ENCODE peak calls at places on chromosomes 13 and 19, in five cellular contexts. I, N, O, A and Z are unnamed samples. For H4K20me1, H3K4me1 and H3K9me3, the result is how much of the 10 kb centered on the place peaks cover.

GRCh38 chr19:17954401-17954800 is 12.5 kb upstream of the KCNN1 start:
- DNase-seq in I (no peak), N (no peak), O (no peak), A (no peak), Z (no peak)

GRCh38 chr19:50427997-50428425 is 4.7 kb upstream of the MYBPC2 start:
- DNase-seq in I (peak), N (peak), O (peak), A (peak), Z (no peak)

GRCh38 chr19:15249912-15250634 is 17.8 kb upstream of the EPHX3 start:
- DNase-seq in I (peak), N (peak), O (peak), A (peak), Z (peak)

GRCh38 chr13:48265217-48265815 is 32.3 kb downstream of the ITM2B start:
- DNase-seq in I (no peak), N (no peak), O (no peak), A (no peak), Z (no peak)

GRCh38 chr19:30319411-30319810 is 52.8 kb upstream of the ZNF536 start:
- DNase-seq in I (no peak), N (no peak), O (no peak), A (no peak), Z (no peak)

GRCh38 chr19:53576941-53577653 is 39.2 kb downstream of the ZNF331 start:
- DNase-seq in I (no peak), N (no peak), O (no peak), A (no peak), Z (no peak)

GRCh38 chr13:95745752-95746151 is 68.8 kb downstream of the DNAJC3 start:
- DNase-seq in I (no peak), N (no peak), O (no peak), A (peak), Z (no peak)

GRCh38 chr13:80655778-80656518 is 315.0 kb upstream of the SPRY2 start:
- DNase-seq in I (no peak), N (no peak), O (no peak), A (no peak), Z (no peak)

GRCh38 chr19:20558011-20558410 is 7.6 kb downstream of the ZNF737 start:
- DNase-seq in I (no peak), N (no peak), O (no peak), A (no peak), Z (no peak)

GRCh38 chr19:16216744-16217670 is 19.3 kb downstream of the AP1M1 start:
- DNase-seq in I (no peak), N (no peak), O (no peak), A (no peak), Z (no peak)

GRCh38 chr19:13163609-13164364 is 13.6 kb downstream of the IER2 start:
- DNase-seq in I (peak), N (peak), O (peak), A (peak), Z (peak)

GRCh38 chr13:73040968-73041580 is 17.7 kb upstream of the KLF5 start:
- DNase-seq in I (no peak), N (no peak), O (no peak), A (peak), Z (peak)

GRCh38 chr13:78700121-78700910 is 41.4 kb upstream of the OBI1 start:
- DNase-seq in I (peak), N (no peak), O (peak), A (no peak), Z (no peak)

GRCh38 chr13:59867867-59868266 is 295.9 kb downstream of the DIAPH3 start:
- DNase-seq in I (no peak), N (no peak), O (no peak), A (no peak), Z (no peak)

GRCh38 chr19:4444765-4445741 is 12.5 kb downstream of the UBXN6 start:
- DNase-seq in I (no peak), N (no peak), O (no peak), A (no peak), Z (no peak)

GRCh38 chr13:110676511-110677204 is 29.3 kb downstream of the CARS2 start:
- DNase-seq in I (no peak), N (no peak), O (no peak), A (no peak), Z (no peak)

GRCh38 chr13:73220966-73221720 is 162.3 kb downstream of the KLF5 start:
- DNase-seq in I (no peak), N (no peak), O (peak), A (peak), Z (no peak)

GRCh38 chr19:18156841-18157464 is 4.0 kb downstream of the PIK3R2 start:
- DNase-seq in I (peak), N (no peak), O (peak), A (peak), Z (peak)

GRCh38 chr13:44685641-44686040 is 109.5 kb upstream of the TSC22D1 start:
- DNase-seq in I (no peak), N (no peak), O (peak), A (no peak), Z (no peak)

GRCh38 chr13:53138369-53139036 is 109.9 kb downstream of the OLFM4 start:
- DNase-seq in I (no peak), N (no peak), O (no peak), A (peak), Z (no peak)

GRCh38 chr19:29524912-29525870 is 603 bp upstream of the VSTM2B start:
- DNase-seq in I (no peak), N (peak), O (no peak), A (no peak), Z (no peak)

GRCh38 chr19:39308531-39309304 is 11.9 kb downstream of the LRFN1 start:
- DNase-seq in I (no peak), N (peak), O (no peak), A (peak), Z (no peak)

GRCh38 chr13:34189946-34190345 is 372.0 kb downstream of the RFC3 start:
- DNase-seq in I (no peak), N (no peak), O (no peak), A (no peak), Z (no peak)

GRCh38 chr13:112391747-112392146 is 15.6 kb downstream of the SPACA7 start:
- DNase-seq in I (no peak), N (no peak), O (no peak), A (no peak), Z (no peak)

GRCh38 chr13:110628477-110628793 is 13.1 kb downstream of the NAXD start:
- DNase-seq in I (peak), N (no peak), O (peak), A (peak), Z (no peak)

GRCh38 chr19:3712663-3713531 is 4.7 kb downstream of the TJP3 start:
- DNase-seq in I (no peak), N (no peak), O (no peak), A (no peak), Z (peak)

GRCh38 chr13:108755084-108755483 is 125.7 kb downstream of the MYO16 start:
- DNase-seq in I (no peak), N (no peak), O (no peak), A (no peak), Z (no peak)

GRCh38 chr13:36130542-36131214 is 504 bp downstream of the DCLK1 start:
- DNase-seq in I (no peak), N (peak), O (no peak), A (peak), Z (peak)

GRCh38 chr13:41645313-41645712 is 188.0 kb downstream of the RGCC start:
- DNase-seq in I (peak), N (no peak), O (peak), A (peak), Z (peak)

DNA sequence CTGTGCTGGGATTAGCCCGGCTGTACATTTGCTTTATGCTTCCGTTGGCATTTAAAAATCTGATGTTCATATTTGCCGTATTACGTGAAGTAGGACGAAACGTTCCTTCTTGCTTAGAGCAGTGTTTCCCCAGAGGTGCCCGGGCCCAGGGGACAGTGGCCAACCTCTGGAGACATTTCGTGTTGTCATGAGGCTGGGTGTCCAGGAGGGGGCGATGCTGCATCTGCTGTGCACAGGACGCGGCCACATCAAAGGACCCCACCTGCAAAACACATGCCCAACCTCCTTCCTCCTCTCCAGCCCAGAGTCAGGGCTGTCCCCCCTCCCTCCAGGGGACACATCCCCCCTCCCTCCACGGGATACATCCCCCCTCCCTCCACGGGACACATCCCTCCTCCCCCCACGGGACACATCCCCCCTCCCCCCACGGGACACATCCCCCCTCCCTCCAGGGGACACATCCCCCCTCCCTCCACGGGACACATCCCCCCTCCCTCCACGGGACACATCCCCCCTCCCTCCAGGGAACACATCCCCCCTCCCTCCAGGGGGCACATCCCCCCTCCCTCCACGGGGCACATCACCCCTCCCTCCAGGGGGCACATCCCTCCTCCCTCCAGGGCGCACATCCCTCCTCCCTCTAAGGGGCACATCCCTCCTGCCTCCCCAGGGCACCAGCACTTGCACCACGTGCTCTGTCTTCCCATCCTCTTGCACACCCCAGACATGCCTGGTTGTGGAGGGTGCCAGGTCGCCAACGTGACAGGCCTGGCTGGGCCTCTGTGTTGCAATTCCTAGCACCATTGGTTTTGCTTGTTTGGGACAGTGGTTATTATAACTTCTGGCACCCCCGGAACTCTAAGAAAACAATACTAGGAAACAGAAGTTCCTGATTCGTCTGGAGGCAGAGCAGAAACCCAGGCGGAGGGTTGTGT is 46.7 kb downstream of the GAS6 start:
- DNase-seq in I (peak), N (peak), O (peak), A (peak), Z (peak)
- H4K20me1 ChIP-seq in I (under half), N (under half), O (under half), A (under half), Z (under half)

DNA sequence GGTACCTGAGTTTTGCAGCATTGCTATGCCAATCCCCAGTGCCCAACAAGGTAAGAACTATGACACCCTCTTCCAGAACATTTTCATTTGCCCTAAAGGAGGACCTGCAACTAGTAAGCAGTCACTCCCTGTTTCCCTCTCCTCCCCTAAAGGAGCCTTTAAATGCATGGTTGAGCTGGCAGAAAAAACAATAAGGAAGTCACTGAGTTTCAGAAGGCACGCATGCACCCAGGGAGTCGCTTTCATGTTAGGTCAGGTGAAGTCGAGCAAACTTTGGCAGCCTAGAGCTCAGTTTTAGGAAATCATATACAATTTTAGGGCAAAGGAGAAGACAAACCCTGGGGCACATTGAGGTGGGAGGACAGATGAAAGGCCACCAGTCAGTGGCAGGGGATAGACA is 11.8 kb downstream of the NLRP11 start:
- DNase-seq in I (no peak), N (no peak), O (no peak), A (no peak), Z (no peak)
- H3K4me1 ChIP-seq in I (under half), N (under half), O (under half), A (under half), Z (under half)

GRCh38 chr19:6793411-6793810 is 20.9 kb downstream of the VAV1 start:
- DNase-seq in I (no peak), N (no peak), O (no peak), A (no peak), Z (no peak)

GRCh38 chr19:6793973-6794372 is 21.5 kb downstream of the VAV1 start:
- DNase-seq in I (no peak), N (no peak), O (no peak), A (no peak), Z (no peak)

GRCh38 chr19:6788896-6789295 is 16.4 kb downstream of the VAV1 start:
- DNase-seq in I (no peak), N (no peak), O (no peak), A (no peak), Z (peak)

GRCh38 chr19:6790194-6791128 is 18.0 kb downstream of the VAV1 start:
- DNase-seq in I (no peak), N (no peak), O (no peak), A (no peak), Z (no peak)

GRCh38 chr19:6791237-6791636 is 18.7 kb downstream of the VAV1 start:
- DNase-seq in I (no peak), N (no peak), O (no peak), A (no peak), Z (no peak)
- H3K9me3 ChIP-seq in I (under half), N (under half), O (under half), A (under half), Z (under half)

GRCh38 chr19:58577581-58578429 is 4.7 kb upstream of the MZF1 start:
- DNase-seq in I (no peak), N (no peak), O (no peak), A (no peak), Z (no peak)
- H4K20me1 ChIP-seq in I (under half), N (under half), O (under half), A (under half), Z (under half)

DNA sequence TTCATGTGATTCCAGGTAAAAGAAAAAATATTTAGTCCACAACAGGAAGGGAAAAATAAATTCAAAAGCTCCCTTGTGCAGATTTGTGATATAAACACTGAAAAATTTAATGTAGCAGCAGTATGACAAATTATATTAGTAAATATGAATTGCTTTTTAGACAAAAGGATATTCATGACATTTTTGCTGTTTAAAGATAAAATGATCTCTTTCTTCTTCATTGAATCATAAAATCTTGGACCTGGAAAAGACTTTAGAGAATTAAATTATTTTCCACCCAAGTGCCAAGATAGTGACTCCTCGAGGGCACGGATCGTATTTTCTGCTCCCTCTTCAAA is 85.4 kb downstream of the MBNL2 start:
- DNase-seq in I (no peak), N (no peak), O (no peak), A (no peak), Z (no peak)
- H3K4me1 ChIP-seq in I (under half), N (under half), O (under half), A (under half), Z (under half)

DNA sequence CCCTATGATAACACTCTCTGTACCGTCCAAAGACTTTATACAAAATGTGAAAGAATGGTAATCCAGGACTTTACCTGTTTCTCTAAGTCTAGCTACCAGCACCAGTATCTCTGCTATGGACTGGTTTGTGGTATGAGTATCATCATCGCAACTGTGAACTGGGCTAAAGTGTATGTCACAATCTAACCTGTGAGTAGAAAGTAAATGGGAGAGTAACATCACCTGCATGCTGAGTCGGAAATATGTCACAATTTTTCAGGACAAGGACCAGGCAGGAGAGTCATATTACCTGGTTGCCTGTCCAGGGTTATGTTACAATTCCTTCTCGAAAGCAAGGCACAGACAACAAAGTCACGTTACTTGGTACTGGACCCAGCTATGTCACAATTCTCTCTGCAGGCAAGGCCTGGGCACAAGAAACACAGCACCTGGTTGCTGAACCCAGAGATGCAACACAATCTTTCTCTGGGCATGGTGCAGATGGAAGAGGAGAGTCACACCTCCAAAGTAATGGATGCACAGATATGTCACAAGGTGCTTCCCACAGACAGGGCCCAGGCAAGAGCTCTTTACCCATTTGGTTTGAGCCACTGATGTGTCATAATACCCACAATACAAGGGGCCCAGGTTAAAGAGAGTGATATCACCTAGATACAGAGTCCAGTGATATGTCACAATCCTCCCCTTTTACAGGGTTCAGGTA is 5.2 kb upstream of the ZNF43 start:
- DNase-seq in I (no peak), N (no peak), O (no peak), A (peak), Z (no peak)
- H3K9me3 ChIP-seq in I (under half), N (under half), O (under half), A (under half), Z (under half)

GRCh38 chr19:49102303-49102702 is 11.9 kb upstream of the LIN7B start:
- DNase-seq in I (no peak), N (no peak), O (no peak), A (no peak), Z (no peak)
- H4K20me1 ChIP-seq in I (half or more), N (half or more), O (under half), A (under half), Z (half or more)

GRCh38 chr19:10292789-10293636 is 3.3 kb downstream of the ICAM5 start:
- DNase-seq in I (no peak), N (peak), O (no peak), A (no peak), Z (no peak)
- H3K4me1 ChIP-seq in I (under half), N (under half), O (under half), A (under half), Z (under half)